ENCODE peak calls at places on chromosomes 12 and 14, in seven cellular contexts. One of them, this sample, is unnamed.

GRCh38 chr12:66708704-66709443 is 30.0 kb upstream of the GRIP1 start:
- DNase-seq in prostate gland: no peak
- DNase-seq in gastrocnemius medialis: no peak
- DNase-seq in uterus: no peak
- DNase-seq in suprapubic skin: no peak
- DNase-seq in A549: no peak
- DNase-seq in endothelial cell of umbilical vein: peak
- DNase-seq in this sample: no peak

GRCh38 chr14:88164906-88165534 is 158.0 kb downstream of the KCNK10 start:
- DNase-seq in prostate gland: no peak
- DNase-seq in suprapubic skin: no peak
- DNase-seq in uterus: no peak
- DNase-seq in A549: no peak
- DNase-seq in endothelial cell of umbilical vein: no peak
- DNase-seq in gastrocnemius medialis: no peak
- DNase-seq in this sample: no peak

GRCh38 chr14:90827919-90828610 is 11.8 kb upstream of the TTC7B start:
- DNase-seq in suprapubic skin: peak
- DNase-seq in gastrocnemius medialis: peak
- DNase-seq in A549: peak
- DNase-seq in uterus: peak
- DNase-seq in endothelial cell of umbilical vein: peak
- DNase-seq in prostate gland: peak
- DNase-seq in this sample: peak

GRCh38 chr14:93906341-93907329 is 20.5 kb upstream of the FAM181A start:
- DNase-seq in prostate gland: peak
- DNase-seq in gastrocnemius medialis: no peak
- DNase-seq in endothelial cell of umbilical vein: no peak
- DNase-seq in uterus: peak
- DNase-seq in A549: peak
- DNase-seq in suprapubic skin: no peak
- DNase-seq in this sample: peak

GRCh38 chr12:112007945-112008344 is 5.0 kb downstream of the TMEM116 start:
- DNase-seq in endothelial cell of umbilical vein: no peak
- DNase-seq in uterus: no peak
- DNase-seq in suprapubic skin: no peak
- DNase-seq in gastrocnemius medialis: no peak
- DNase-seq in A549: no peak
- DNase-seq in prostate gland: no peak
- DNase-seq in this sample: no peak

GRCh38 chr12:13602217-13602616 is 379.2 kb downstream of the GRIN2B start:
- DNase-seq in endothelial cell of umbilical vein: no peak
- DNase-seq in uterus: no peak
- DNase-seq in gastrocnemius medialis: no peak
- DNase-seq in A549: no peak
- DNase-seq in suprapubic skin: no peak
- DNase-seq in prostate gland: no peak
- DNase-seq in this sample: no peak

GRCh38 chr12:110741371-110741770 is 1.3 kb downstream of the PPP1CC start:
- DNase-seq in A549: no peak
- DNase-seq in uterus: no peak
- DNase-seq in prostate gland: no peak
- DNase-seq in gastrocnemius medialis: no peak
- DNase-seq in endothelial cell of umbilical vein: peak
- DNase-seq in suprapubic skin: no peak
- DNase-seq in this sample: no peak

GRCh38 chr12:131946757-131947156 is 3.0 kb upstream of the EP400 start:
- DNase-seq in uterus: no peak
- DNase-seq in endothelial cell of umbilical vein: no peak
- DNase-seq in suprapubic skin: peak
- DNase-seq in prostate gland: no peak
- DNase-seq in A549: no peak
- DNase-seq in gastrocnemius medialis: no peak
- DNase-seq in this sample: no peak

GRCh38 chr14:58944226-58944769 is 244.2 kb upstream of the DAAM1 start:
- DNase-seq in suprapubic skin: no peak
- DNase-seq in prostate gland: no peak
- DNase-seq in uterus: no peak
- DNase-seq in A549: no peak
- DNase-seq in gastrocnemius medialis: no peak
- DNase-seq in endothelial cell of umbilical vein: no peak
- DNase-seq in this sample: no peak

GRCh38 chr12:57416039-57416996 is 14.5 kb downstream of the R3HDM2 start:
- DNase-seq in A549: no peak
- DNase-seq in prostate gland: no peak
- DNase-seq in endothelial cell of umbilical vein: no peak
- DNase-seq in uterus: no peak
- DNase-seq in gastrocnemius medialis: no peak
- DNase-seq in suprapubic skin: no peak
- DNase-seq in this sample: no peak

GRCh38 chr12:124917841-124918621 is 3.6 kb upstream of the UBC start:
- DNase-seq in suprapubic skin: no peak
- DNase-seq in endothelial cell of umbilical vein: no peak
- DNase-seq in gastrocnemius medialis: peak
- DNase-seq in prostate gland: peak
- DNase-seq in A549: no peak
- DNase-seq in uterus: no peak
- DNase-seq in this sample: no peak

GRCh38 chr12:124915249-124916236 is 1.1 kb upstream of the UBC start:
- DNase-seq in gastrocnemius medialis: peak
- DNase-seq in uterus: no peak
- DNase-seq in prostate gland: peak
- DNase-seq in endothelial cell of umbilical vein: peak
- DNase-seq in A549: no peak
- DNase-seq in suprapubic skin: peak
- DNase-seq in this sample: no peak

GRCh38 chr12:124917135-124917840 is 2.8 kb upstream of the UBC start:
- DNase-seq in uterus: peak
- DNase-seq in A549: peak
- DNase-seq in endothelial cell of umbilical vein: peak
- DNase-seq in suprapubic skin: peak
- DNase-seq in gastrocnemius medialis: peak
- DNase-seq in prostate gland: peak
- DNase-seq in this sample: peak

GRCh38 chr12:124914392-124915248 is at the start of gene UBC:
- DNase-seq in suprapubic skin: peak
- DNase-seq in gastrocnemius medialis: peak
- DNase-seq in prostate gland: peak
- DNase-seq in A549: no peak
- DNase-seq in endothelial cell of umbilical vein: peak
- DNase-seq in uterus: peak
- DNase-seq in this sample: peak

DNA sequence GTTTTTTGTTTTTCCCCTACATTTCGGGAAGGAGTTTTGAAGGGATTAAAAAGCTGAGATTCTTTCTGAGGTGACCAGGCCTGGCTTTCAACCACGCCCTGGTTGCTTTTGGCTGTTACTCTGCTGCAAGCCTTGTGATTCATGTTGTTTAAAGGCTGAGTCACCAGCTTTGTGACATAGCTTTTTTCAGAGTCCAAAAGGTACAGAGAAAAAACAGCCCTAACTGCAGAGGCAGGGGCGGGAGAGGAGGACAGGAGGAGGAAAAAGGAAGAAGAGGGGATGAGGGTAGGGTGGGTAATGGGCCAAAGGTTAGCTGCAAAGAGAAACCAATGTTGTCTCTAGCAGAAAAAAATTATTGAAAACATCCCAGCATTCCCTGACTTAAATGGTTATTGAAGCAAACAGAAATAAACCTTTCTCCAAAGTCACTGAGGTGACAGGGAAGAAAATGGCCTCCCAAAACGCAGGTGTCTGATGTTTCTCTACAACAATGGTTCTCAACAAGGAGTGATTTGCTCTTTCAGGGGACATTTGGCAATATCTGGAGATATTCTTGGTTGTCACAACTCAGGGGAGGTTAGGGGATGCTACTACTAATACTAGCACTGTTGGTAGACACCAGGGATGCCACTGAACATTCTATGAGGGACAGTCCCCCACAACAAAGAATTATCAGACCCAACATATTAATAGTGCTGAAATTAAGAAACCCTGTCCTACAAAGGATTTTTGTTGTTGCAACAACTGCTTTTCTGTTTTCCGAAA is 2.1 kb upstream of the UBC start:
- DNase-seq in A549: no peak
- DNase-seq in prostate gland: peak
- DNase-seq in uterus: peak
- DNase-seq in gastrocnemius medialis: peak
- DNase-seq in suprapubic skin: peak
- DNase-seq in endothelial cell of umbilical vein: peak
- DNase-seq in this sample: no peak
- TF ChIP-seq POLR2A in A549: no peak
- TF ChIP-seq POLR2A in prostate gland: peak
- TF ChIP-seq POLR2A in uterus: peak
- TF ChIP-seq POLR2A in gastrocnemius medialis: peak
- TF ChIP-seq POLR2A in suprapubic skin: peak
- TF ChIP-seq POLR2A in endothelial cell of umbilical vein: no peak
- TF ChIP-seq POLR2A in this sample: no peak

DNA sequence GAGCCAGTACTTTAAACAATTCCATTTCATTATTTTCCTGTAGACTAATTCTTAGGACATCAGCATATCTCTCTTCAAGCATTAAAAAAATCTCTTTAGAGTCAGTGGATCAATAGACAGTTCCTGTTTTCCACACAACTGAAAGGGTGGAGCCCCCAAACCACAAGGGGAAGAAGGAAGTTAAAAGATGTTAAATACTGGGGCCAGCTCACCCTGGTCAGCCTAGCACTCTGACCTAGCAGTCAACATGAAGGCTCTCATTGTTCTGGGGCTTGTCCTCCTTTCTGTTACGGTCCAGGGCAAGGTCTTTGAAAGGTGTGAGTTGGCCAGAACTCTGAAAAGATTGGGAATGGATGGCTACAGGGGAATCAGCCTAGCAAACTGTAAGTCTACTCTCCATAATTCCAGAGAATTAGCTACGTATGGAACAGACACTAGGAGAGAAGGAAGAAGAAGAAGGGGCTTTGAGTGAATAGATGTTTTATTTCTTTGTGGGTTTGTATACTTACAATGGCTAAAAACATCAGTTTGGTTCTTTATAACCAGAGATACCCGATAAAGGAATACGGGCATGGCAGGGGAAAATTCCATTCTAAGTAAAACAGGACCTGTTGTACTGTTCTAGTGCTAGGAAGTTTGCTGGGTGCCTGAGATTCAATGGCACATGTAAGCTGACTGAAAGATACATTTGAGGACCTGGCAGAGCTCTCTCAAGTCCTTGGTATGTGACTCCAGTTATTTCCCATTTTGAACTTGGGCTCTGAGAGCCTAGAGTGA is at the start of gene LYZ:
- DNase-seq in suprapubic skin: no peak
- DNase-seq in endothelial cell of umbilical vein: no peak
- DNase-seq in A549: no peak
- DNase-seq in uterus: no peak
- DNase-seq in gastrocnemius medialis: peak
- DNase-seq in prostate gland: no peak
- DNase-seq in this sample: no peak
- TF ChIP-seq POLR2A in suprapubic skin: no peak
- TF ChIP-seq POLR2A in endothelial cell of umbilical vein: no peak
- TF ChIP-seq POLR2A in A549: no peak
- TF ChIP-seq POLR2A in uterus: no peak
- TF ChIP-seq POLR2A in gastrocnemius medialis: no peak
- TF ChIP-seq POLR2A in prostate gland: no peak
- TF ChIP-seq POLR2A in this sample: no peak

GRCh38 chr14:75283162-75283883 is 4.7 kb downstream of the FOS start:
- DNase-seq in gastrocnemius medialis: no peak
- DNase-seq in prostate gland: no peak
- DNase-seq in A549: no peak
- DNase-seq in endothelial cell of umbilical vein: no peak
- DNase-seq in uterus: no peak
- DNase-seq in suprapubic skin: no peak
- DNase-seq in this sample: no peak

GRCh38 chr14:75280448-75280830 is 1.8 kb downstream of the FOS start:
- DNase-seq in gastrocnemius medialis: no peak
- DNase-seq in prostate gland: no peak
- DNase-seq in suprapubic skin: no peak
- DNase-seq in uterus: no peak
- DNase-seq in endothelial cell of umbilical vein: no peak
- DNase-seq in A549: no peak
- DNase-seq in this sample: no peak

GRCh38 chr14:75282166-75282547 is 3.5 kb downstream of the FOS start:
- DNase-seq in suprapubic skin: no peak
- DNase-seq in gastrocnemius medialis: no peak
- DNase-seq in prostate gland: no peak
- DNase-seq in uterus: no peak
- DNase-seq in endothelial cell of umbilical vein: no peak
- DNase-seq in A549: no peak
- DNase-seq in this sample: no peak

GRCh38 chr14:75280831-75281690 is 2.4 kb downstream of the FOS start:
- DNase-seq in prostate gland: no peak
- DNase-seq in endothelial cell of umbilical vein: no peak
- DNase-seq in suprapubic skin: no peak
- DNase-seq in gastrocnemius medialis: no peak
- DNase-seq in uterus: no peak
- DNase-seq in A549: no peak
- DNase-seq in this sample: no peak

DNA sequence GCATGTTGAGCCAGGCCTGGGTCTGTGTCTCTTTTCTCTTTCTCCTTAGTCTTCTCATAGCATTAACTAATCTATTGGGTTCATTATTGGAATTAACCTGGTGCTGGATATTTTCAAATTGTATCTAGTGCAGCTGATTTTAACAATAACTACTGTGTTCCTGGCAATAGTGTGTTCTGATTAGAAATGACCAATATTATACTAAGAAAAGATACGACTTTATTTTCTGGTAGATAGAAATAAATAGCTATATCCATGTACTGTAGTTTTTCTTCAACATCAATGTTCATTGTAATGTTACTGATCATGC is 3.0 kb downstream of the FOS start:
- DNase-seq in gastrocnemius medialis: no peak
- DNase-seq in endothelial cell of umbilical vein: no peak
- DNase-seq in uterus: no peak
- DNase-seq in prostate gland: no peak
- DNase-seq in A549: no peak
- DNase-seq in suprapubic skin: no peak
- DNase-seq in this sample: no peak
- TF ChIP-seq POLR2A in gastrocnemius medialis: no peak
- TF ChIP-seq POLR2A in endothelial cell of umbilical vein: no peak
- TF ChIP-seq POLR2A in uterus: no peak
- TF ChIP-seq POLR2A in prostate gland: no peak
- TF ChIP-seq POLR2A in A549: no peak
- TF ChIP-seq POLR2A in suprapubic skin: no peak
- TF ChIP-seq POLR2A in this sample: no peak

GRCh38 chr12:46800160-46800559 is 25.6 kb downstream of the SLC38A4 start:
- DNase-seq in uterus: no peak
- DNase-seq in prostate gland: no peak
- DNase-seq in A549: no peak
- DNase-seq in gastrocnemius medialis: no peak
- DNase-seq in endothelial cell of umbilical vein: no peak
- DNase-seq in suprapubic skin: no peak
- DNase-seq in this sample: no peak
- TF ChIP-seq POLR2A in uterus: no peak
- TF ChIP-seq POLR2A in prostate gland: no peak
- TF ChIP-seq POLR2A in A549: no peak
- TF ChIP-seq POLR2A in gastrocnemius medialis: no peak
- TF ChIP-seq POLR2A in endothelial cell of umbilical vein: no peak
- TF ChIP-seq POLR2A in suprapubic skin: no peak
- TF ChIP-seq POLR2A in this sample: no peak

GRCh38 chr12:6927379-6927991 is at the start of gene ATN1:
- DNase-seq in prostate gland: peak
- DNase-seq in uterus: peak
- DNase-seq in A549: peak
- DNase-seq in gastrocnemius medialis: peak
- DNase-seq in suprapubic skin: no peak
- DNase-seq in endothelial cell of umbilical vein: peak
- DNase-seq in this sample: peak
- TF ChIP-seq POLR2A in prostate gland: peak
- TF ChIP-seq POLR2A in uterus: no peak
- TF ChIP-seq POLR2A in A549: peak
- TF ChIP-seq POLR2A in gastrocnemius medialis: peak
- TF ChIP-seq POLR2A in suprapubic skin: peak
- TF ChIP-seq POLR2A in endothelial cell of umbilical vein: peak
- TF ChIP-seq POLR2A in this sample: peak